ENCODE peak calls at places on chromosomes 5 and 9, in five cellular contexts. F is SK-N-SH, G is HepG2, B is HCT116, I is GM12878. M is an unnamed sample.
A peak's percentile ranks its signal among the peaks of the same experiment; 100 is the strongest.

GRCh38 chr5:97986069-97986468 is 787.4 kb upstream of the RGMB start:
- DNase-seq in G (no peak), B (peak; percentile 16), I (no peak), F (no peak), M (peak; percentile 16)

GRCh38 chr5:159522841-159523240 is 192.6 kb upstream of the IL12B start:
- DNase-seq in G (no peak), I (no peak), B (no peak), F (no peak), M (no peak)

GRCh38 chr5:134608555-134608954 is 24.1 kb downstream of the SAR1B start:
- DNase-seq in B (no peak), F (no peak), I (no peak), G (no peak), M (no peak)

GRCh38 chr9:128713411-128713780 is 10.5 kb downstream of the ZDHHC12 start:
- DNase-seq in G (no peak), B (no peak), F (no peak), I (no peak), M (no peak)

GRCh38 chr5:61964199-61964598 is 341.8 kb upstream of the KIF2A start:
- DNase-seq in I (no peak), G (no peak), B (no peak), F (no peak), M (no peak)

GRCh38 chr5:17709011-17709710 is 74.9 kb downstream of the TAF11L14 start:
- DNase-seq in B (no peak), G (no peak), I (no peak), F (no peak), M (no peak)

GRCh38 chr5:58904737-58905136 is 321.9 kb downstream of the RAB3C start:
- DNase-seq in I (no peak), F (no peak), B (no peak), G (no peak), M (no peak)

GRCh38 chr5:142894749-142895148 is 124.6 kb downstream of the ARHGAP26 start:
- DNase-seq in I (no peak), F (no peak), G (peak; percentile 25), B (no peak), M (no peak)

GRCh38 chr9:77392328-77392727 is 215.0 kb downstream of the VPS13A start:
- DNase-seq in G (no peak), F (no peak), I (no peak), B (no peak), M (no peak)

DNA sequence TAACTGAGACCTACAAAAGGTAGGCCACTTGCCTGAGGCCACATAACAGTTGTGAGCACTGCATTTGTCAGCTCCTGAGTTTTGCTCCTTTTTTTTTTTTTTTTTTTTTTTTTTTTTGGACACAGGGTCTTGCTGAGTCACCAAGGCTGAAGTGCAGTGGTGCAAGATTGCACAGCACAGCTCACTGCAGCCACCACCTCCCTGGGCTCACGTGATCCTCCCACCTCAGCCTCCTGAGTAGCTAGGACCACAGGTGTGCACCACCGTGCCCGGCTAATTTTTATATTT is 37.1 kb downstream of the LAMC3 start:
- DNase-seq in G (no peak), B (no peak), F (no peak), I (no peak), M (no peak)
- TF ChIP-seq JUND in G (no peak), B (no peak), F (no peak), I (no peak), M (no peak)

GRCh38 chr9:22683393-22684075 is 236.9 kb downstream of the DMRTA1 start:
- DNase-seq in B (no peak), I (no peak), G (no peak), F (no peak), M (no peak)

GRCh38 chr9:22682536-22683392 is 236.1 kb downstream of the DMRTA1 start:
- DNase-seq in I (no peak), G (no peak), F (no peak), B (no peak), M (no peak)
- TF ChIP-seq JUND in I (no peak), G (no peak), F (peak; percentile 60), B (no peak), M (no peak)

DNA sequence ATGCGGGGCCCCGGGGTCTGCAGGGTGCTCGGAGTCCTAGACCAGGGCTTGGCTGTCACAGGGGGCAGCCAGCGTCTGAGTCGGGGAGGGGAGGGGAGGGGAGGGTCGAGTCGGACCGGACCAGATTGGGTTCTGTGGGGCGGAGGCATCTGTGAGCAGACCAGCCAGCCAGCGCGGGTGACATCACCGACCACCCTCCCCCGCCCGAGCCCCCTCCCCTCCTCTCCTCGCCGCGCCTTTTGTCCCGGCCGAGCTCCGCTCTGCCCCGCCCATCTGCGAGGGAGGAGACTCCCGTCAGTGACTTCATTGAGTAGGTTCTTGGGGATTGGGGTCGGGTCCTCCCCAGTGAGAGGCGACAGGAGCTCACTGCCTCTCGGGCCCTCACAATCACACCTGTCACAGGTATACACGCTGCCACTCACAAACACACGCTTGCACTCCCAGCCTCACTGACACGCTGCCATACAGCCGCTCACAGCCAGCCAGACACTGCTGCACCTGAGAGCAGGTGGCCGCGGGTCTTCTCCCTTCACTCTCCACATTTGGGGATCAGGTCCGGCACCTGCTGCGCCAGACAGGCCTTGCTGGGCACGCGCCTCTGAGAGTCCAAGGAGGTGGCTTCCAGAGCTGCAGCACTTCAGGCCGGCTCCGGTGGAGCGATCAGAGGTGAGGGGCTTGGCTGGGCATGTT is 546 bp downstream of the DNAJB5 start:
- DNase-seq in F (peak; percentile 86), G (no peak), B (no peak), I (no peak), M (peak; percentile 42)
- TF ChIP-seq JUND in F (no peak), G (no peak), B (no peak), I (no peak), M (no peak)

DNA sequence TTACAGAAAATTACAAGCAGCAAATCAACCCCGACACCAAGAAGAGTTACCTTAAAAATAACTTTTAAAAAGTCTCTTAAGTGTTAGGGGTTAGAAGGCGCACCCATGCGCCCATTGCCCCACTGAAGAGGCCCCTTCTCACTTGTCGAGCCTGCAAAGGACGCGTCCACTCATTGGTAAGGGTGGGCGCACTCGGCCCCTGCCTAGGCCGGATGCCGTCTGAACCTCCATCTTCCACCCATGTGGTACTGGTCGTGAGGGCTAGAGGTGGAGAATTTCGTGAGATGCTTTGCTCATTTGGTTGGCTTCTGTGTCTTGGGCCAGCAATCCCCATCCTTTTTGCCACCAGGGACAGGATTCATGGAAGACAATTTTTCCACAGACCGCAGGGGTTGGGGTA is 27.5 kb upstream of the LRRC14B start:
- DNase-seq in F (no peak), B (no peak), I (no peak), G (no peak), M (no peak)
- TF ChIP-seq JUND in F (no peak), B (no peak), I (no peak), G (no peak), M (no peak)

DNA sequence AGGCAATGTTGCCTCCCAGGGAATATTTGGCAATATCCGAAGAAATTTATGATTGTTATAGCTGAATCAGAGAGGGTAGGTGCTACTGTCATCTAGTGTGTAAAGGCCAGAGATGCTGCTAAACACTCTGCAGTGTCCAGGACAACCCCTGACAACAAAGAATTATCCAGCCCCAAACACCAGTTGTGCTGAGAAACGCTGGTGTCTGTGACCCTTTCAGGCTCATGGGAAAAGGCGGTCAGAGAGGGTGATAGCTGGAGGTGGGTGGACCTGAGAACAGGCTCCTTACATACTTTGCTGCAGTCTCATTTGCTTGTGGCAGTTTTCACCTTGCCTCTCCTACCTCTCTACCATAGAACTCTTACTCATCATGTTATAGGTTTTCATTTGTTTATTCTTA is 295.3 kb upstream of the DMRT1 start:
- DNase-seq in G (no peak), B (no peak), I (no peak), F (no peak), M (no peak)
- TF ChIP-seq JUND in G (no peak), B (no peak), I (no peak), F (no peak), M (no peak)

DNA sequence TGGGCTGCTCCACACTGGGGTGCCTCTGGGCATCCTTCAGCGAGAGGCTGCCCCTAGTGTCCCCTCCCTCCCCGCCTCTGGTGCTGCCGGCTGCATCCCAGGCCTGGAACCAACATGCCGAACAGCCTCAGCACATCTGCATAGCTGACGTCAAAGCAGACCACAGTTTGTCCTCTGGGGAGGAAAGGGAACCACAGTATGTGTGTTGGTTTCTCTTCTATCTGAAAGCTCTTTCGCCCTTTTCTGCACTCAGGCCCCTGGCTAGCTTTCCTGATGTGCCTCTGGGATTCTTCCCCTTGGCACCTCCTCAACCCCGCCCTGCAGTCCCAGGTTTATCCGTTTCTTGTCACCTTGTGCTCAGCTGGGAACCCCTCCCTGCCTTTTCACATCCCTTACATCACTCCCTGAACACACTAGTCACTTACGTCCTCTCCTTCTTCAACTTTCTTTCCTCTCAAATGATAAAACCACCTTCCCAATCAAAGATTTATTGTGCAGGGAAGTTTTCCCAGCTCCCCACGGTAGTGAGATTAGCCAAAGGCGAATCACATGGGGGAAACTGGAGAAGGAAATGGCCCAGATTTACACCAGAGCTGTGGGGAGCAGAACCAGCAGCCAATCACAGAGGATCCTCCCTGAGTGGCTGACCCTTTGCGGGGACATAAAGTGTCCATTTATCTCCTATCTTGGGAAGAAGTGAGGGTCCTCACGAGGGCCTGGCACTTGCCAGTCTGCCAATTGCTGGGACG is 35.6 kb upstream of the B4GALT1 start:
- DNase-seq in G (no peak), B (no peak), I (peak; percentile 72), F (no peak), M (no peak)
- TF ChIP-seq JUND in G (no peak), B (no peak), I (no peak), F (no peak), M (no peak)

M was measured in T47D.